ENCODE peak calls at places on chromosomes 12 and 14, in four cellular contexts. E is H54, Y is AML-193, N is cardiac septum. J is an unnamed sample.

GRCh38 chr14:75697371-75697770 is 36.3 kb downstream of the TTLL5 start:
- DNase-seq in E (no peak), Y (no peak), N (no peak), J (no peak)

GRCh38 chr14:19800282-19801117 is 3.1 kb upstream of the OR4N2 start:
- DNase-seq in E (no peak), Y (no peak), N (no peak), J (no peak)

GRCh38 chr14:23457587-23458445 is 11.7 kb upstream of the NGDN start:
- DNase-seq in E (no peak), Y (no peak), N (no peak), J (no peak)

GRCh38 chr12:117874842-117875434 is 93.9 kb downstream of the KSR2 start:
- DNase-seq in E (peak), Y (peak), N (no peak), J (peak)

GRCh38 chr12:116368196-116369194 is 91.0 kb upstream of the MED13L start:
- DNase-seq in E (no peak), Y (no peak), N (no peak), J (no peak)

GRCh38 chr12:91513354-91513753 is 330.7 kb upstream of the DCN start:
- DNase-seq in E (no peak), Y (no peak), N (no peak), J (peak)

GRCh38 chr14:56064513-56064912 is 53.7 kb upstream of the PELI2 start:
- DNase-seq in E (no peak), Y (no peak), N (no peak), J (no peak)

GRCh38 chr12:13870255-13870654 is 111.1 kb downstream of the GRIN2B start:
- DNase-seq in E (no peak), Y (no peak), N (no peak), J (no peak)

GRCh38 chr12:113049976-113050742 is 6.4 kb upstream of the DTX1 start:
- DNase-seq in E (no peak), Y (peak), N (peak), J (no peak)

GRCh38 chr14:63726499-63726898 is 1.4 kb downstream of the SGPP1 start:
- DNase-seq in E (no peak), Y (no peak), N (no peak), J (peak)

GRCh38 chr14:69288001-69288771 is 28.2 kb downstream of the GALNT16 start:
- DNase-seq in E (no peak), Y (no peak), N (peak), J (peak)

GRCh38 chr12:111361717-111362576 is 6.9 kb downstream of the PHETA1 start:
- DNase-seq in E (no peak), Y (no peak), N (no peak), J (no peak)

GRCh38 chr12:122078141-122079037 is at the start of gene MLXIP:
- DNase-seq in E (peak), Y (peak), N (peak), J (peak)

GRCh38 chr14:72123755-72124154 is 191.5 kb downstream of the RGS6 start:
- DNase-seq in E (no peak), Y (no peak), N (no peak), J (no peak)

GRCh38 chr12:46450279-46450748 is 77.7 kb upstream of the SLC38A2 start:
- DNase-seq in E (no peak), Y (no peak), N (peak), J (no peak)

GRCh38 chr14:105854600-105855245 is 328.3 kb downstream of the TMEM121 start:
- DNase-seq in E (no peak), Y (no peak), N (peak), J (no peak)

GRCh38 chr12:130124605-130125244 is 37.5 kb upstream of the FZD10 start:
- DNase-seq in E (no peak), Y (no peak), N (no peak), J (no peak)

GRCh38 chr12:24695657-24696329 is 253.1 kb downstream of the BCAT1 start:
- DNase-seq in E (no peak), Y (no peak), N (no peak), J (peak)

GRCh38 chr14:91154851-91155625 is 41.2 kb downstream of the DGLUCY start:
- DNase-seq in E (no peak), Y (no peak), N (no peak), J (no peak)

GRCh38 chr12:80412343-80412953 is 31.6 kb upstream of the PTPRQ start:
- DNase-seq in E (no peak), Y (peak), N (no peak), J (peak)

GRCh38 chr12:66804555-66804954 is 125.7 kb upstream of the GRIP1 start:
- DNase-seq in E (no peak), Y (no peak), N (no peak), J (no peak)

GRCh38 chr12:118981285-118982201 is at the start of gene SRRM4:
- DNase-seq in E (no peak), Y (no peak), N (no peak), J (no peak)

GRCh38 chr12:87812711-87813110 is 216.5 kb downstream of the C12orf50 start:
- DNase-seq in E (no peak), Y (no peak), N (no peak), J (no peak)

GRCh38 chr12:92421701-92422100 is 276.1 kb upstream of the BTG1 start:
- DNase-seq in E (no peak), Y (no peak), N (no peak), J (peak)

GRCh38 chr14:45793081-45793480 is 540.1 kb upstream of the MIS18BP1 start:
- DNase-seq in E (no peak), Y (no peak), N (no peak), J (no peak)

GRCh38 chr12:127143020-127143419 is 1124.0 kb upstream of the TMEM132C start:
- DNase-seq in E (no peak), Y (no peak), N (no peak), J (no peak)

GRCh38 chr12:2288471-2288870 is 235.7 kb downstream of the CACNA1C start:
- DNase-seq in E (no peak), Y (no peak), N (peak), J (no peak)

GRCh38 chr12:66900616-66901015 is 221.7 kb upstream of the GRIP1 start:
- DNase-seq in E (no peak), Y (no peak), N (no peak), J (no peak)